ENCODE peak calls at places on chromosome X, in six cellular contexts. P, K, X, Z, G and L are unnamed samples.

GRCh38 chrX:135974279-135974856 is 580 bp upstream of the MMGT1 start:
- DNase-seq in G (peak), X (peak), Z (peak), K (peak), P (peak), L (peak)

GRCh38 chrX:130893356-130894085 is 9.5 kb downstream of the ENOX2 start:
- DNase-seq in G (no peak), P (no peak), Z (peak), K (no peak), X (no peak), L (no peak)

GRCh38 chrX:11435568-11435967 is 142.4 kb downstream of the AMELX start:
- DNase-seq in K (no peak), X (no peak), P (no peak), Z (peak), G (no peak), L (no peak)

GRCh38 chrX:41475166-41475565 is 28.0 kb downstream of the NYX start:
- DNase-seq in X (peak), G (no peak), K (no peak), Z (no peak), P (no peak), L (no peak)

GRCh38 chrX:68648960-68649359 is 1.5 kb downstream of the STARD8 start:
- DNase-seq in K (no peak), P (no peak), X (peak), G (no peak), Z (no peak), L (no peak)

GRCh38 chrX:110491846-110492620 is 133.4 kb downstream of the RTL9 start:
- DNase-seq in G (no peak), X (no peak), K (no peak), P (no peak), Z (no peak), L (no peak)

GRCh38 chrX:13837290-13837745 is 20.4 kb upstream of the GPM6B start:
- DNase-seq in G (no peak), K (no peak), P (no peak), Z (no peak), X (no peak), L (no peak)

GRCh38 chrX:57367649-57368048 is 81.1 kb downstream of the FAAH2 start:
- DNase-seq in X (no peak), G (no peak), P (no peak), Z (peak), K (no peak), L (no peak)

GRCh38 chrX:134868766-134869495 is 121.9 kb upstream of the SMIM10 start:
- DNase-seq in G (peak), P (no peak), Z (peak), X (no peak), K (no peak), L (no peak)

GRCh38 chrX:101203782-101204351 is 15.7 kb upstream of the DRP2 start:
- DNase-seq in X (no peak), Z (no peak), G (no peak), P (no peak), K (no peak), L (no peak)

GRCh38 chrX:13386636-13387035 is 66.8 kb upstream of the ATXN3L start:
- DNase-seq in Z (no peak), X (no peak), P (no peak), G (no peak), K (no peak), L (no peak)

GRCh38 chrX:139267858-139268257 is 262.7 kb upstream of the F9 start:
- DNase-seq in K (no peak), Z (no peak), P (no peak), G (no peak), X (no peak), L (no peak)

GRCh38 chrX:11239230-11239629 is 54.0 kb upstream of the AMELX start:
- DNase-seq in G (no peak), X (no peak), K (no peak), Z (peak), P (no peak), L (no peak)

GRCh38 chrX:102651968-102652744 is 873 bp downstream of the GPRASP1 start:
- DNase-seq in K (no peak), Z (peak), P (no peak), X (peak), G (no peak), L (no peak)

GRCh38 chrX:70030242-70030823 is 19.4 kb downstream of the AWAT2 start:
- DNase-seq in Z (peak), P (no peak), X (peak), K (no peak), G (no peak), L (no peak)

GRCh38 chrX:119206203-119206602 is 29.9 kb upstream of the PGRMC1 start:
- DNase-seq in P (no peak), X (no peak), Z (no peak), K (no peak), G (no peak), L (no peak)

GRCh38 chrX:136733613-136734012 is 47.1 kb downstream of the ARHGEF6 start:
- DNase-seq in Z (no peak), G (no peak), K (no peak), P (no peak), X (no peak), L (no peak)

GRCh38 chrX:14497184-14497666 is 32.1 kb upstream of the GLRA2 start:
- DNase-seq in K (no peak), X (no peak), Z (peak), G (no peak), P (no peak), L (no peak)

GRCh38 chrX:73478961-73479360 is 32.1 kb downstream of the CDX4 start:
- DNase-seq in K (no peak), Z (no peak), G (no peak), X (peak), P (no peak), L (no peak)

GRCh38 chrX:151151668-151152267 is 24.6 kb upstream of the GPR50 start:
- DNase-seq in P (no peak), X (peak), G (no peak), K (no peak), Z (peak), L (no peak)

GRCh38 chrX:97898798-97899197 is 1015.1 kb downstream of the RPA4 start:
- DNase-seq in K (no peak), X (no peak), G (peak), P (no peak), Z (peak), L (no peak)

GRCh38 chrX:16076834-16077233 is 46.5 kb upstream of the GRPR start:
- DNase-seq in Z (peak), P (no peak), K (no peak), X (no peak), G (no peak), L (no peak)

GRCh38 chrX:72107320-72107719 is 24.4 kb downstream of the RTL5 start:
- DNase-seq in Z (peak), X (peak), P (no peak), K (peak), G (no peak), L (no peak)

GRCh38 chrX:111338095-111338698 is 67.9 kb upstream of the CAPN6 start:
- DNase-seq in X (no peak), K (no peak), Z (no peak), P (no peak), G (no peak), L (no peak)

GRCh38 chrX:134460861-134461218 is 875 bp downstream of the HPRT1 start:
- DNase-seq in G (no peak), K (no peak), X (peak), Z (peak), P (no peak), L (no peak)

GRCh38 chrX:9033179-9033578 is 748 bp downstream of the FAM9B start:
- DNase-seq in P (no peak), G (no peak), Z (no peak), X (no peak), K (no peak), L (no peak)

GRCh38 chrX:13094780-13095425 is 50.5 kb upstream of the FAM9C start:
- DNase-seq in X (no peak), G (no peak), P (no peak), Z (no peak), K (no peak), L (no peak)

GRCh38 chrX:41177297-41177696 is 92.1 kb downstream of the USP9X start:
- DNase-seq in Z (no peak), G (no peak), K (no peak), P (no peak), X (no peak), L (no peak)

GRCh38 chrX:29852767-29853166 is 362.6 kb upstream of the MAGEB2 start:
- DNase-seq in K (no peak), X (no peak), Z (peak), G (no peak), P (no peak), L (no peak)

GRCh38 chrX:71870337-71871098 is 40.1 kb upstream of the NHSL2 start:
- DNase-seq in G (no peak), K (no peak), P (no peak), Z (no peak), X (peak), L (no peak)

GRCh38 chrX:581717-582116 is 48.9 kb upstream of the SHOX start:
- DNase-seq in G (no peak), Z (peak), P (no peak), K (no peak), X (no peak), L (no peak)

DNA sequence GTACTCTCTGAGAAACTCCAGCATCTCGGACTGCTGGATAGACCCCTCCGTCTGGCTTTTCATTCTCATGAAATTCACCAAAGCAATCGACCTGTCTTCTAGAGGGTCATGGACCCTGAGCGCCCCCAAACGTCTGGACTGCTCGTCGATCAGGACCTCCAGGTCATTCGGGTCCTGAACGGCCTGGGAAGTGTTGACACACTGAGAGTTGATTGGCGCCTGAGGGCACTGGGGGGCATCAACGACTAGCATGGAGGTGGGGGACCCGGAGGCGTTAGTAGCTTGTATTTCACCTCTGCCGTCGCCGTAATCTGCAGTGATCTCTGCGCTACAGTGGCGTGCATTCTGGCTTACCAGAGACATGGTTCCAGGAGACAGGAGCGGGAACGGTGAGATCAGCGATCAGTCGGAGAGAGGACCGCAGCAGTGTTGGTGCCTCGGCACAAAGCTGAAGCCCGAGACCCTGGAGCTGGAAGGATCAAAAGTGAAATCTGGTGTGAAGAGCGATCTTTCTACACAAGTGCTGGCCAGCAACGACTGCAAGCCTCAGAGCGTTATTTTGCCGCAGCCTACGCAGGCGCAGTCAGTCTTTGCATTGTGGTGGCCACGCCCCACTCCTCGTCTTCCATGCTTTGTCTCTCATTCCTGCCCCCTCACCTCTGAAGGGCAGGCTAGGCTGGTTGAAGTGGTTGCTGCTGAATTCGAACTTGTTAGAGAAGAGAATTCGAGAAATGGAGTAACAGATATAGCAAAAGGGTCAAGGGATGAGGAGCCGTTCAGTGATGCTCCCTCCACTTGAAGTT is at the start of gene MAGEE2:
- DNase-seq in Z (no peak), X (peak), K (no peak), P (no peak), G (no peak), L (no peak)
- H3K4me3 ChIP-seq in Z (no peak), X (peak), K (no peak), P (no peak), G (no peak), L (peak)

GRCh38 chrX:115584715-115585114 is 23.7 kb downstream of the PLS3 start:
- DNase-seq in G (no peak), Z (peak), X (no peak), K (no peak), P (no peak), L (no peak)

GRCh38 chrX:115583730-115584004 is 22.7 kb downstream of the PLS3 start:
- DNase-seq in G (no peak), X (no peak), Z (no peak), P (no peak), K (no peak), L (no peak)

GRCh38 chrX:115582035-115582870 is 21.3 kb downstream of the PLS3 start:
- DNase-seq in X (no peak), K (no peak), G (no peak), P (no peak), Z (no peak), L (no peak)

GRCh38 chrX:115579786-115580294 is 18.9 kb downstream of the PLS3 start:
- DNase-seq in Z (no peak), P (no peak), G (no peak), X (no peak), K (no peak), L (no peak)

GRCh38 chrX:115582871-115583729 is 22.1 kb downstream of the PLS3 start:
- DNase-seq in Z (peak), K (no peak), G (no peak), P (no peak), X (peak), L (no peak)
- H3K4me3 ChIP-seq in Z (no peak), K (no peak), G (peak), P (no peak), X (no peak), L (peak)

DNA sequence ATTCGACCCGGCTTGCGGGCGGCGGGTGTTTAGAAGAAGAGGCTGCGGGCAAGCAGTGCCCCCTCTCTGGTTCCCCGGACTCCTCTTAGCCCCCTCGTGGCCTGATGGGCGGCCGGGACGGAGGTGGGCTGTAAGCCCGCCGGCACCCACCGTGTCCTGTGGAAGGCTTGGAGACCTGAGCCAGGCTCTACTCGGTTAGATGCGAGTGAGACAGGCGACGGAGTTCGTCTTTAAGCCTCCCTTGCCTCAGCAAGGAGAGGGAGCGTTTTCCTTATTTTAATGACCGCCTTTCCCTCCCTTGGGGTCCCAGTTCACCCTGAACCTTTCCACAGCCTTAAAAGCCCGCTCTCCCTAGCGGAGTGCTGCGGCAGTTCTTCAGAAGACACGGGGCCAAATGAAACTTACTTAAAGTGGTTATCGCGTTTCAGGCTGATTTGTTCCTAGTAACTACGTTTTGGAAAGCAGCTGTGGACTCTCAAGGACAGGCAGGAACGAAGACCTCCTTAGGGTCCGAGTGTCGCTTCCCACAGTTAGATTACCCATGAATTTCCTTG is 970 bp downstream of the SLITRK2 start:
- DNase-seq in K (no peak), X (no peak), G (no peak), Z (no peak), P (no peak), L (no peak)
- H3K4me3 ChIP-seq in K (no peak), X (peak), G (no peak), Z (no peak), P (no peak), L (peak)

GRCh38 chrX:3175659-3176438 is 134.6 kb downstream of the ARSF start:
- DNase-seq in K (no peak), X (no peak), Z (peak), P (no peak), G (no peak), L (no peak)
- H3K4me3 ChIP-seq in K (no peak), X (no peak), Z (no peak), P (no peak), G (no peak), L (peak)

GRCh38 chrX:120677017-120677652 is 47.3 kb upstream of the C1GALT1C1 start:
- DNase-seq in P (no peak), X (no peak), G (no peak), Z (no peak), K (no peak), L (no peak)
- H3K4me3 ChIP-seq in P (no peak), X (no peak), G (no peak), Z (no peak), K (no peak), L (no peak)

GRCh38 chrX:155070663-155070974 is 317 bp downstream of the CMC4 start:
- DNase-seq in P (no peak), X (no peak), Z (no peak), K (no peak), G (no peak), L (no peak)
- H3K4me3 ChIP-seq in P (peak), X (peak), Z (peak), K (peak), G (peak), L (peak)

DNA sequence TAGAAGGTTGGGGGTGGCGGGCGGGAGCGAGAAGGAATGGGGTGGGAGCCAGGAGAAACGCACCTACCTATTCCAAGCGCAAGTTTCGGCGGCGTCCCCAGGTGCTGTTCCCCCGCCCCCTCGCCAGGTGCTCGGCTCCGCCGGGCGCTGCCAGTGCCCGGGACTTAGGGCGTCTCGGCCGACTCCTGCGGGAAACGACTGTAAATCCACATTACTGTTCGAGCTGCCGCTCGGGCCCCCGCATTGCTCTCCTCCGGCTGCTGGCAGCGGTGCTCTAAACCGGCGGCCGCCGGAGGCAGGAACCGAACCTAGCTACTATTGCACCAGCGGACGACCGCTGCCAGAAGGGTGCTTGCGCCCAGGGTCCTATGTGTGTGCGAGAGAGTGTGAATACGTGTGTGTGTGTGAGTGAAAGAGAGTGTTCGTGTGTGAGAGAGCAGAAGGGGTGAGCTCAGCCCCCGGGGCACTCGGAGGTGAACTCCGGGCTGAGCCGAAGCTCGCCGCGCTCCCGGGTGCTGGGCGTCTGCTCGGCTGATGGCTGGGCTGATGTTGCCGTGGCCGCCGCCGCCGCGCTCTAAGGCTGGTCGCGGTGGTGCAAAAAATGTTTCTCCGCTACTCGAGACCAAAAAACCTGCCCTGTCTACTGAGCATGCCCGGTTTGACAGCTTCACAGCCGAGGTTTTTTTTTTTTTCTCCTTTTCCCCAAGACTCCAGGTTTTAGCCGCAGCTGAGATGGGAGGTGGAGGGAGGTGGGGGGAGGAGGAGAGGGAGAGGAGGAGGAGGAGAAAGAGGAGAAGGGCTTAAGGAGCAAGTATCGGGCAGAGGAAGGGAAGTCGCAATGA is 115.7 kb upstream of the TEX13C start:
- DNase-seq in Z (peak), X (peak), P (peak), G (no peak), K (peak), L (no peak)
- H3K4me3 ChIP-seq in Z (no peak), X (peak), P (no peak), G (no peak), K (peak), L (peak)

GRCh38 chrX:17923546-17923945 is 62.4 kb upstream of the RAI2 start:
- DNase-seq in K (no peak), X (peak), P (no peak), G (no peak), Z (no peak), L (no peak)

GRCh38 chrX:17919896-17920446 is 58.9 kb upstream of the RAI2 start:
- DNase-seq in X (no peak), G (no peak), P (no peak), Z (no peak), K (no peak), L (no peak)

GRCh38 chrX:17917945-17918577 is 57.0 kb upstream of the RAI2 start:
- DNase-seq in K (no peak), X (no peak), P (no peak), G (no peak), Z (no peak), L (no peak)

DNA sequence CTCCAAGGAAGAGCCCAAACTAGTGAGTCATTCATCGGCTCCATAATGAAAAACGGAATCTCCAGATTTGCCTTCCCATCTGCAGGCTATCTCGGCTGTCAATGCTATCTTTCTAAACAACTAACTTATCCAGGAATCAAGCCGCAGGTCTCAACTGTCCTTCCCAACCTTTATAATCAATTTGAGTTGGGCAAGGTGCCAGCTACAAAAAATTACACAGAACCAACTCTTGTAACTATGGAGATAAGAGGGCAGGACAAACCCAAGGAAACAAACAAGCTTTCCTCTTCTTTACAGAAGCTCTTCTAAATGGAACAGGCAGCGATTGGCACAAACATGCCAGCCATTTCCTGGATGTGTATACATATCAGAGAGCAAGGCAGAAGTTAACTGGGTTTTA is 61.2 kb upstream of the RAI2 start:
- DNase-seq in G (no peak), K (no peak), X (no peak), P (no peak), Z (no peak), L (no peak)
- H3K4me3 ChIP-seq in G (no peak), K (no peak), X (no peak), P (no peak), Z (no peak), L (no peak)